ENCODE peak calls at places on chromosomes 16 and 17, in seven cellular contexts. P is progenitor cell of endocrine pancreas, T is thoracic aorta, J is astrocyte of the spinal cord, L is cardiac fibroblast, K is WTC11, X is neural crest cell. A is an unnamed sample.

GRCh38 chr16:81313731-81314602 is 795 bp upstream of the GAN start:
- DNase-seq in X (no peak), P (no peak), T (no peak), J (no peak), L (peak), K (peak), A (no peak)

GRCh38 chr16:2692948-2693651 is 10.8 kb downstream of the KCTD5 start:
- DNase-seq in P (no peak), L (no peak), J (peak), K (peak), T (no peak), X (no peak), A (no peak)

GRCh38 chr17:78337244-78338109 is 22.4 kb downstream of the SOCS3 start:
- DNase-seq in P (no peak), T (no peak), L (peak), J (peak), K (no peak), X (no peak), A (no peak)

GRCh38 chr16:89096768-89097527 is 3.3 kb downstream of the ACSF3 start:
- DNase-seq in X (no peak), P (no peak), J (no peak), T (no peak), K (no peak), L (no peak), A (no peak)

GRCh38 chr16:27801259-27801945 is 251.5 kb downstream of the KATNIP start:
- DNase-seq in L (peak), P (no peak), K (no peak), X (no peak), J (no peak), T (no peak), A (no peak)

GRCh38 chr17:9242983-9243382 is 221.7 kb downstream of the NTN1 start:
- DNase-seq in X (no peak), T (no peak), L (no peak), P (no peak), K (no peak), J (no peak), A (no peak)

GRCh38 chr17:16915752-16916556 is 56.0 kb downstream of the TNFRSF13B start:
- DNase-seq in L (peak), K (peak), X (peak), T (no peak), J (no peak), P (peak), A (peak)

GRCh38 chr16:76964464-76965154 is 226.4 kb upstream of the MON1B start:
- DNase-seq in P (no peak), L (no peak), X (no peak), T (no peak), K (no peak), J (no peak), A (no peak)

GRCh38 chr16:31215287-31216115 is 1.4 kb downstream of the PYDC1 start:
- DNase-seq in K (peak), L (peak), J (peak), X (no peak), T (no peak), P (peak), A (no peak)

GRCh38 chr17:72386619-72387237 is 265.9 kb downstream of the SOX9 start:
- DNase-seq in T (no peak), K (no peak), L (no peak), X (no peak), J (peak), P (no peak), A (no peak)

GRCh38 chr17:50918933-50919296 is 52.8 kb upstream of the TOB1 start:
- DNase-seq in X (no peak), K (no peak), P (no peak), L (peak), J (no peak), T (no peak), A (no peak)

GRCh38 chr17:42980274-42980765 is at the start of gene RUNDC1:
- DNase-seq in K (peak), X (peak), J (peak), L (peak), P (peak), T (peak), A (peak)

GRCh38 chr16:66408181-66409048 is 18.7 kb upstream of the BEAN1 start:
- DNase-seq in L (peak), T (no peak), P (no peak), X (no peak), J (peak), K (no peak), A (no peak)

GRCh38 chr17:74211929-74212261 is 1.5 kb upstream of the TTYH2 start:
- DNase-seq in X (no peak), P (no peak), J (no peak), L (no peak), T (no peak), K (no peak), A (no peak)
- TF ChIP-seq CTCF in X (no peak), P (no peak), J (no peak), L (no peak), T (no peak), K (no peak), A (no peak)

GRCh38 chr16:5059386-5060072 is 6.2 kb downstream of the C16orf89 start:
- DNase-seq in P (no peak), K (no peak), X (no peak), L (no peak), T (no peak), J (no peak), A (no peak)

GRCh38 chr16:5056347-5056746 is 9.4 kb downstream of the C16orf89 start:
- DNase-seq in K (peak), X (peak), J (no peak), L (no peak), P (no peak), T (no peak), A (no peak)

GRCh38 chr16:5054876-5055865 is 10.6 kb downstream of the C16orf89 start:
- DNase-seq in J (no peak), K (no peak), T (no peak), L (no peak), X (no peak), P (no peak), A (no peak)

GRCh38 chr16:5060073-5060641 is 5.6 kb downstream of the C16orf89 start:
- DNase-seq in J (no peak), K (no peak), P (no peak), T (no peak), X (no peak), L (no peak), A (no peak)

DNA sequence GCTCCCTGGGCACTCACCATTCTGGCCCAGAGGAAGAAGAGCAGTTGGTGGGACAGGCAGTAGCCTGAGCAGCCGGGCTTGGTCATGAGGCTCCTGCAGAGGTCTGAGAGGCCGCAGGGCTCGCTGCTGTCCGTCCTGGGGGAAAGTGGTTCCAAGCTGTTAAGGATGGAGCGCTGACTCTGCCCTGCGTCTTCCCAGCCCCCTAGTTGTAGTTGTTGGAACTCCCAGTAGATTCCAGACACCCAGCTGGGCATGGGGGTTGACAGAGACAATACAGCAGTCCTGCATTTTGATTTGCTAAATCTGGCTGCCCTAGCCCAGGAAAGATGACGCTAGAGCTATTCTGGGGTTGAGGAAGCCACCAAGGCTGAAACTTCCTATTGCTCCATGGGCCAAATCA is 7.3 kb downstream of the C16orf89 start:
- DNase-seq in L (peak), T (no peak), J (no peak), P (no peak), X (peak), K (peak), A (no peak)
- TF ChIP-seq CTCF in L (peak), T (no peak), J (peak), P (peak), X (peak), K (peak), A (no peak)

GRCh38 chr16:78129349-78129748 is 29.9 kb downstream of the WWOX start:
- DNase-seq in T (no peak), J (no peak), L (no peak), X (no peak), P (no peak), K (no peak), A (no peak)
- TF ChIP-seq CTCF in T (no peak), J (no peak), L (no peak), X (no peak), P (no peak), K (no peak), A (no peak)

DNA sequence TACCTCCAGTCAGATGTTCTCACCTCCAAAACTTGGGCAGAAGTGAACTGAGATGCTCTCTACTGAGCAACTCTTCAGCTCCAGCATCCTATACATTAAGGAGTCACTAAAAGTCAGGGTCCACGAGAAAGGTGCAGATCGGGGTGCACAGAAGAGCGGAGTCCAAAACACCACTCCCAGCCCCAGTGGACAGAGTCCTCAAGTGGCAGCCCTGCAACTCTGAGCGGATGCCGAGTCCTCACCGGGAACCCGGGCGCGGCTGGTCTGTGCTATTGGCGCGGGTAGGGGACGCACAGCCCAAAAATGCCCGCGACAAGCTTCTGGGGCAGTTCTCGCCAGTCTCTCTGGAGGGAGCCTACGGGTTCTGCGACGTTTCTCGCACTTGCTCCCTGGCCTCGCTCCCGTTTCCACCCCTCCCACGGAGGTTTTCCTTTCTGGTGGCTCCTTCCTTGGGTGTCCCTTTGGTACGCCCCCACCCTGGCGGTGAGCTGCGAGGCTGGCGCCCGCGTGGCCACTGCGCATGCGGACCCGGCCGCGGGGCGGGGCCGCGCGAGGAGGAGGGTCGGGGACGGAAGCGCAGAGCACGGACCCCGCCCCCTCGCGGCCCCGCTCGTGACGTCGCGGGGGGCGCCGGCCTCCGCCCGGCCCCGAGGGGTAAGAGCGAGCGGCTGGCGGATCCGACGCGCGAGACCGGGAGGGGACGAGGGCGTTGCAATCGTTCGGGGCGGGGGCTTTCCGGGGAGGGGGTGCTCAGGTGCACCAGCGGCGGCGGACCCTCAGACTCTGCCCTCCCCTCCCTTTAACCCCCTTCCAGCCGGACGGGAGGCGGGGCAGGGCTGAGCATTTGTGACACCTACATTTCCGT is at the start of gene TMEM219:
- DNase-seq in P (peak), J (peak), L (peak), T (peak), K (peak), X (peak), A (peak)
- TF ChIP-seq CTCF in P (peak), J (peak), L (peak), T (peak), K (no peak), X (peak), A (peak)

DNA sequence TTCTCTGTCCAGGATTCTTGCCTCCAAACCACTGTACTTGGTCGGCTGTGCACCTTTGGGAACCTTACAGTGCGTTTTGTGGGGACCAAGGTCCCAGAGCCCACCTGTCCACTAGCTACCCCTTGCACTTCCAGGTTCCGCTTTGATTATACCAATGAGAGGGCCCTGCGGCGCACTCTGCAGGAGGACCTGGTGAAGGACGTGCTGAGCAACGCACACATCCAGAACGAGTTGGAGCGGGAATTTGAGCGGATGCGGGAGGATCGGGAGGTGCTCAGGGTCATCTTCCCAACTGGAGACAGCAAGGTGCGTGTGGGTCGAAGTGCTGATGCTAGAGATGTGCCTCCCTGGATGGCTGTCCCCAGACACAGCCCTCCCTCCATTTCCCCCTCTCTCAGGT is 18.8 kb downstream of the POLR2A start:
- DNase-seq in T (no peak), J (no peak), P (no peak), K (peak), L (no peak), X (no peak), A (no peak)
- TF ChIP-seq CTCF in T (no peak), J (peak), P (peak), K (no peak), L (peak), X (peak), A (no peak)

DNA sequence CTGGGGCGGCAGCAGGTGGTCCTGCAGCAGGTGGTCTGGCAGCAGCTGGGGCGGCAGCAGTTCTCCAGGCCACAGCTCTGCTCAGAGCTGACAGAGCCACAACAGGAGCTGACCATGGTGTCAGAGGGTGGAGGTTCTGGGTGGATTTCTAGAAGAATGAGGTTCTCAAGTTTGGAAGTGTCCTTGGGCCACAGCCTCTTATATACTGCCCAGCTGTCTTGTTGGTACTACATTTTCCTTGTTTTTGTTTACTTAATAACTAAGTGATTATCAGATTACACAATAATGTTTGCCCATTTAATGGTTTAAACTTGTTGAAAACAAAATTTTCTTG is at the start of gene KRTAP4-5:
- DNase-seq in T (no peak), J (no peak), P (no peak), L (no peak), X (no peak), K (no peak), A (no peak)
- TF ChIP-seq CTCF in T (no peak), J (no peak), P (no peak), L (no peak), X (no peak), K (no peak), A (no peak)

DNA sequence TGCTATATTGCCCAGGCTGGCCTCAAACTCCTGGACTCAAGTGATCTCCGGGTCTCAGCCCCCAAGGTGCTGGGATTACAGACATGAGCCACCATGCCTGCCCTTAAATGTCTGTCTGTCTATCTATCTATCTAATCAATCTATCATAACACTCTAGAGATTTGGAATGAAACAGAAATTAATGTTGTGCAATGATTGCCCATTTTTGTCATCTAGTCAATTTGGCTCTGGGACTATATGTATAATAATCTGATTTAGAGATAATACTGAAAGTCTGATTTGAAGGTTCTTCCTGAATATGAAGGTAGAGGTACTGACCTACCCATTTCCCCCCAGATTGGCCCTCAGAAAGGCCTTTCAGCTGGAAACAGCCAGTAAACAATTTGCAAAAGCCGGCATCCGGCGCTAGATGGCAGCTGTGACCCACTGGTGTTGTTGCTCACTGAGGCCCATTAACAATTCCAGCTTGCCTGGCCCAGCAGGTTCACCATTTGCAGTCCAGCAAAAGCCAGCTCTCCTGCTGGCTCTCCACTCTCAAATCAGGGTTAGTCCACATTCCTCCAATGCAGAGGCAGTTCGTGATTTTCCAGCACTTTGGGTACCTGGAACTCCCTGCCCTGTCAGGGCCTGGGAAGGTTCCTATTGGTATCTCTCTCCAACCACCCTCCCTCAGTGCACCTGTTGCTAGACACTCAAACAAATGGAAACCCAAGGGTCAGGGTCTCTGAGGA is 22.9 kb upstream of the C16orf87 start:
- DNase-seq in K (peak), L (peak), P (peak), J (peak), T (no peak), X (peak), A (peak)
- TF ChIP-seq CTCF in K (peak), L (peak), P (peak), J (peak), T (peak), X (peak), A (peak)